ENCODE peak calls at places on chromosomes 7 and 10, in six cellular contexts. L, H, D, C, Z and K are unnamed samples.

GRCh38 chr10:36349445-36350063 is 707.5 kb upstream of the FZD8 start:
- DNase-seq in H (no peak), L (no peak), C (peak), Z (peak), D (no peak), K (no peak)

GRCh38 chr10:5613481-5613880 is 52.9 kb downstream of the ASB13 start:
- DNase-seq in H (peak), D (no peak), Z (no peak), C (no peak), L (no peak), K (no peak)

GRCh38 chr7:155815332-155816191 is 3.3 kb upstream of the SHH start:
- DNase-seq in H (no peak), C (peak), L (peak), D (peak), Z (peak), K (peak)

GRCh38 chr10:52442576-52442975 is 128.5 kb downstream of the DKK1 start:
- DNase-seq in D (no peak), Z (peak), C (peak), H (no peak), L (no peak), K (no peak)

GRCh38 chr10:17423641-17424186 is 30.7 kb downstream of the ST8SIA6 start:
- DNase-seq in Z (no peak), H (no peak), L (no peak), D (no peak), C (no peak), K (peak)

GRCh38 chr7:40966693-40967092 is 736.2 kb downstream of the INHBA start:
- DNase-seq in Z (no peak), C (no peak), L (no peak), H (no peak), D (no peak), K (no peak)

GRCh38 chr10:32005050-32005449 is 51.2 kb downstream of the KIF5B start:
- DNase-seq in D (peak), C (peak), Z (peak), L (peak), H (no peak), K (peak)

GRCh38 chr7:128190051-128190640 is 50.9 kb upstream of the LEP start:
- DNase-seq in D (no peak), H (no peak), C (no peak), L (no peak), Z (no peak), K (no peak)

GRCh38 chr10:14293516-14293915 is 37.2 kb downstream of the FRMD4A start:
- DNase-seq in H (no peak), Z (peak), C (no peak), L (no peak), D (no peak), K (no peak)

GRCh38 chr10:77505431-77506334 is 131.9 kb downstream of the KCNMA1 start:
- DNase-seq in D (no peak), H (no peak), C (peak), Z (peak), L (no peak), K (no peak)

GRCh38 chr10:97318772-97319651 is at the start of gene FRAT1:
- DNase-seq in L (peak), H (peak), C (peak), Z (peak), D (peak), K (peak)

GRCh38 chr10:49761789-49762565 is at the start of gene OGDHL:
- DNase-seq in D (peak), L (peak), C (peak), H (no peak), Z (peak), K (peak)

GRCh38 chr10:3484306-3485187 is 300.5 kb downstream of the KLF6 start:
- DNase-seq in D (no peak), C (no peak), H (peak), Z (peak), L (no peak), K (no peak)

GRCh38 chr10:115514895-115515294 is 421.7 kb downstream of the ATRNL1 start:
- DNase-seq in C (no peak), D (no peak), L (no peak), Z (no peak), H (no peak), K (no peak)

GRCh38 chr7:11193131-11193867 is 219.6 kb downstream of the PHF14 start:
- DNase-seq in Z (peak), L (no peak), D (peak), C (peak), H (peak), K (no peak)

GRCh38 chr10:26855186-26855585 is 5.6 kb downstream of the ABI1 start:
- DNase-seq in Z (peak), L (no peak), H (no peak), C (peak), D (no peak), K (no peak)

GRCh38 chr10:51341216-51341615 is 266.9 kb downstream of the PRKG1 start:
- DNase-seq in C (peak), D (no peak), Z (peak), H (no peak), L (no peak), K (no peak)

GRCh38 chr7:55065079-55065478 is 46.3 kb downstream of the EGFR start:
- DNase-seq in Z (peak), C (peak), D (peak), H (peak), L (peak), K (no peak)

GRCh38 chr7:47039089-47039648 is 542.7 kb downstream of the TNS3 start:
- DNase-seq in C (no peak), L (no peak), Z (no peak), D (peak), H (no peak), K (no peak)

GRCh38 chr7:32175099-32175498 is 104.9 kb upstream of the PDE1C start:
- DNase-seq in L (no peak), D (no peak), H (no peak), C (no peak), Z (no peak), K (no peak)

GRCh38 chr7:23074443-23075244 is 30.9 kb upstream of the KLHL7 start:
- DNase-seq in C (peak), H (no peak), Z (no peak), D (no peak), L (no peak), K (no peak)

GRCh38 chr7:73681031-73681430 is 2.2 kb downstream of the DNAJC30 start:
- DNase-seq in D (no peak), C (peak), Z (peak), H (no peak), L (no peak), K (no peak)

GRCh38 chr10:114061148-114061547 is 17.5 kb downstream of the ADRB1 start:
- DNase-seq in Z (no peak), H (no peak), L (no peak), C (no peak), D (no peak), K (no peak)

GRCh38 chr7:77455334-77455733 is 39.2 kb upstream of the GSAP start:
- DNase-seq in H (peak), D (no peak), L (no peak), Z (peak), C (peak), K (no peak)

GRCh38 chr10:108204528-108205313 is 1040.2 kb upstream of the SORCS1 start:
- DNase-seq in D (no peak), C (peak), Z (peak), H (no peak), L (peak), K (no peak)

GRCh38 chr7:103613655-103614642 is 167.9 kb upstream of the SLC26A5 start:
- DNase-seq in L (no peak), H (no peak), Z (peak), D (no peak), C (peak), K (no peak)

GRCh38 chr7:107958764-107959526 is 44.0 kb downstream of the LAMB1 start:
- DNase-seq in Z (peak), D (no peak), L (no peak), H (no peak), C (peak), K (no peak)

GRCh38 chr7:128033246-128033645 is 2.0 kb upstream of the LRRC4 start:
- DNase-seq in D (no peak), Z (no peak), L (no peak), H (no peak), C (no peak), K (no peak)

GRCh38 chr7:107833619-107834230 is 30.7 kb upstream of the SLC26A3 start:
- DNase-seq in H (no peak), C (no peak), Z (no peak), L (no peak), D (no peak), K (no peak)

GRCh38 chr7:4964506-4964905 is 5.5 kb upstream of the MMD2 start:
- DNase-seq in C (no peak), L (no peak), H (no peak), D (no peak), Z (no peak), K (no peak)

GRCh38 chr7:136912339-136912738 is 43.9 kb downstream of the CHRM2 start:
- DNase-seq in L (no peak), Z (no peak), H (no peak), D (no peak), C (no peak), K (no peak)

GRCh38 chr7:3176112-3176836 is 124.8 kb upstream of the SDK1 start:
- DNase-seq in L (no peak), C (no peak), H (no peak), D (no peak), Z (no peak), K (no peak)

GRCh38 chr10:102603946-102604345 is 40.3 kb upstream of the TRIM8 start:
- DNase-seq in H (no peak), C (no peak), D (peak), L (no peak), Z (peak), K (no peak)
- H3K4me3 ChIP-seq in H (no peak), C (no peak), D (no peak), L (no peak), Z (no peak), K (no peak)

GRCh38 chr7:151349507-151349853 is 7.9 kb downstream of the NUB1 start:
- DNase-seq in D (no peak), C (no peak), L (peak), H (no peak), Z (no peak), K (no peak)
- H3K4me3 ChIP-seq in D (no peak), C (no peak), L (no peak), H (peak), Z (no peak), K (peak)

DNA sequence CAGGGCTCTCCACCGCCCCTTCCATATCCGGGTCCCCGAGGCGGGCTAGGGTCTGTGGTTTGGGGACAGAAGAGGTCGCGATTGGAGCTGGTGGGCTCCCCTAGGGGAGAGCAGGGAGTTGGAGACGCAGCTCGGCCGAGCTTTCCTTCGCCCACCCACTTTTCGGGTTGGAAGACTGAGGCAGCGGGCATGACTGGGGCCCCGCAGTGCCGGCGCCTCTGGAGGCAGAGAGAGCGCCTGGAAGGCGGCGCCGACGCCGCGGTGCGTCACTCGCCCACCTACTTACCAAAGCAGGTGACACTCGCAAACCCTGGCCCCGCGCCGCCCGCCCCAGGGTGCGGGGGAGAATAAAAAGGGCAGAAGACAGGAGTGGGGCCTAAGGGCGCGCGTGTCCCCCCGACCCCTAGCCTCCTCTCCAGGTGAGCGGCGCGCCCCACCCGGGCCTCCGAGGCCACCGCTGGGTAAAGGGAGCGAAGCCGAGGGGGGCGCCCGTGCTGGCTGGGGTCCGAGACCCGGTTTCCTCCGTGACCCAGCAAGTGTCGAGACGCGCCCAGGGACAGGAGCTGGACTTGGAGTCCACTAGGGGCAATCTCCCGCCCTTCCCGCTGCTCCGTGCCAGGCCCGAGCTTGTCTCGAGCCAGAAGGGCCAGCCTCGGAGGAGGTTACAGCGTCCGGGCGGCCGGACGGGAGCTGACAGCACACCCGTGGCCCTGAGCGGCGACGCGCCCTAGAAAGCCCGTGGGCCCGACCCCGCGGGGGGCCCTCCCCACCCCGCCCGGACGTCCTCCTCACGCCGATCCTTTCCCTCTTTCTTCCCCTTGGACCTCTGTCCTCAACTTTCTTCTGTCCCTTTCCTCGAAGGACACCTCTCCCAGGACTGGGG is 34.4 kb upstream of the GRID1 start:
- DNase-seq in H (peak), D (peak), Z (peak), L (peak), C (peak), K (peak)
- H3K4me3 ChIP-seq in H (peak), D (peak), Z (peak), L (peak), C (peak), K (peak)

GRCh38 chr10:30431435-30431911 is 2.5 kb upstream of the MAP3K8 start:
- DNase-seq in L (peak), C (peak), Z (peak), H (peak), D (peak), K (no peak)
- H3K4me3 ChIP-seq in L (peak), C (no peak), Z (no peak), H (peak), D (peak), K (no peak)